ENCODE peak calls at places on chromosomes 2 and 18, in ten cellular contexts. V, D, O, I, S, U, E, P, Q and R are unnamed samples.

GRCh38 chr2:191003405-191004309 is 10.3 kb downstream of the STAT1 start:
- DNase-seq in V (no peak), D (no peak), O (no peak), I (no peak), S (no peak), U (no peak), E (no peak), P (no peak), Q (no peak), R (no peak)

GRCh38 chr2:203126971-203127370 is 111.8 kb upstream of the CYP20A1 start:
- DNase-seq in V (no peak), D (no peak), O (no peak), I (no peak), S (no peak), U (no peak), E (no peak), P (no peak), Q (no peak), R (no peak)

GRCh38 chr18:79930020-79930642 is 21.3 kb downstream of the SLC66A2 start:
- DNase-seq in V (no peak), D (no peak), O (no peak), I (no peak), S (no peak), U (no peak), E (no peak), P (no peak), Q (no peak), R (no peak)

GRCh38 chr2:184646177-184646576 is 47.8 kb downstream of the ZNF804A start:
- DNase-seq in V (no peak), D (no peak), O (no peak), I (no peak), S (peak), U (no peak), E (no peak), P (no peak), Q (no peak), R (no peak)

GRCh38 chr2:201768918-201769317 is 11.8 kb downstream of the ALS2 start:
- DNase-seq in V (no peak), D (no peak), O (no peak), I (no peak), S (peak), U (no peak), E (no peak), P (no peak), Q (no peak), R (no peak)

GRCh38 chr2:194915485-194915884 is 741.5 kb upstream of the SLC39A10 start:
- DNase-seq in V (no peak), D (no peak), O (no peak), I (no peak), S (no peak), U (no peak), E (no peak), P (no peak), Q (no peak), R (no peak)

GRCh38 chr18:37393221-37393828 is 172.3 kb downstream of the CELF4 start:
- DNase-seq in V (no peak), D (no peak), O (no peak), I (no peak), S (no peak), U (no peak), E (no peak), P (peak), Q (no peak), R (no peak)

GRCh38 chr2:120564213-120565094 is 171.2 kb upstream of the GLI2 start:
- DNase-seq in V (no peak), D (no peak), O (no peak), I (no peak), S (no peak), U (no peak), E (peak), P (peak), Q (no peak), R (no peak)

GRCh38 chr18:55539240-55539639 is 48.8 kb downstream of the TCF4 start:
- DNase-seq in V (no peak), D (no peak), O (no peak), I (no peak), S (no peak), U (no peak), E (no peak), P (no peak), Q (no peak), R (no peak)

GRCh38 chr18:57743008-57743407 is 60.1 kb downstream of the ATP8B1 start:
- DNase-seq in V (no peak), D (no peak), O (no peak), I (no peak), S (peak), U (no peak), E (no peak), P (no peak), Q (no peak), R (no peak)

GRCh38 chr2:200039847-200040246 is 84.5 kb downstream of the MAIP1 start:
- DNase-seq in V (no peak), D (no peak), O (no peak), I (no peak), S (peak), U (no peak), E (no peak), P (no peak), Q (no peak), R (no peak)

GRCh38 chr2:45458909-45459563 is 152.0 kb downstream of the SRBD1 start:
- DNase-seq in V (no peak), D (peak), O (no peak), I (peak), S (peak), U (no peak), E (peak), P (peak), Q (peak), R (peak)

GRCh38 chr2:20702563-20702962 is 35.6 kb downstream of the GDF7 start:
- DNase-seq in V (no peak), D (no peak), O (no peak), I (no peak), S (no peak), U (no peak), E (no peak), P (no peak), Q (no peak), R (no peak)

DNA sequence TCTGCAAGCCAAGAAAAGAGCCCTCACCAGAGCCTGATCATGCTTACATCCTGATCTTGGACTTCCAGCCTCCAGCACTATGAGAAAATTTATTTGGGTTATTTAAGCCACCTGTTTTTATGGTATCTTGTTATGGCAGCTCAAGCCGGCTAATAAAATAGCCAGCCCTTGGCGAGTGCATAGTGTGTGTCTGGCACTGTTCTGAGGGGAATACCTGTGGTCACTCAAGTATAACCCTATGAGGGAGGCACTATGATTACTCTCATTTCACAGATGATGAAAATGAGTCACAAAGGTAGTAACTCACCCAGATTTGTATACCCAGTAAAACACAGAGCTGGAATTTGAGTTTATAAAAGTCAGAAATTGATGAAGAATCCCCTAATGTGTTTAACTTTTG is 556.9 kb upstream of the SETBP1 start:
- DNase-seq in V (no peak), D (no peak), O (no peak), I (no peak), S (no peak), U (no peak), E (no peak), P (no peak), Q (no peak), R (no peak)
- H3K4me3 ChIP-seq in V (no peak), D (no peak), O (no peak), I (no peak), S (no peak), U (no peak), E (no peak), P (no peak), Q (no peak), R (no peak)

GRCh38 chr18:13811993-13812392 is 12.0 kb upstream of the MC5R start:
- DNase-seq in V (no peak), D (no peak), O (no peak), I (no peak), S (no peak), U (no peak), E (peak), P (peak), Q (peak), R (no peak)
- TF ChIP-seq CTCF in V (no peak), D (no peak), O (no peak), I (no peak), S (peak), U (no peak), E (peak), P (peak), Q (no peak), R (no peak)

GRCh38 chr2:39377226-39377939 is 59.7 kb downstream of the MAP4K3 start:
- DNase-seq in V (no peak), D (no peak), O (no peak), I (no peak), S (no peak), U (no peak), E (no peak), P (no peak), Q (peak), R (no peak)

GRCh38 chr2:39378968-39379367 is 58.1 kb downstream of the MAP4K3 start:
- DNase-seq in V (no peak), D (no peak), O (no peak), I (no peak), S (no peak), U (no peak), E (no peak), P (no peak), Q (no peak), R (no peak)

GRCh38 chr2:39381653-39382052 is 55.4 kb downstream of the MAP4K3 start:
- DNase-seq in V (no peak), D (no peak), O (no peak), I (no peak), S (no peak), U (no peak), E (no peak), P (peak), Q (peak), R (no peak)

GRCh38 chr2:39380525-39381150 is 56.4 kb downstream of the MAP4K3 start:
- DNase-seq in V (no peak), D (no peak), O (no peak), I (no peak), S (no peak), U (no peak), E (no peak), P (no peak), Q (no peak), R (no peak)

GRCh38 chr2:39379643-39380524 is 57.2 kb downstream of the MAP4K3 start:
- DNase-seq in V (no peak), D (peak), O (no peak), I (no peak), S (peak), U (no peak), E (peak), P (no peak), Q (peak), R (peak)
- H3K27ac ChIP-seq in V (peak), D (no peak), O (peak), I (no peak), S (peak), U (peak), E (peak), P (no peak), Q (peak), R (peak)

GRCh38 chr2:79155826-79156476 is 3.6 kb downstream of the REG3A start:
- DNase-seq in V (no peak), D (no peak), O (no peak), I (no peak), S (no peak), U (no peak), E (no peak), P (no peak), Q (no peak), R (no peak)
- H3K4me3 ChIP-seq in V (no peak), D (no peak), O (no peak), I (no peak), S (no peak), U (no peak), E (no peak), P (no peak), Q (no peak), R (no peak)

GRCh38 chr2:64750817-64751285 is 97.1 kb upstream of the SERTAD2 start:
- DNase-seq in V (peak), D (peak), O (peak), I (peak), S (peak), U (peak), E (peak), P (peak), Q (peak), R (peak)
- TF ChIP-seq CTCF in V (no peak), D (no peak), O (no peak), I (no peak), S (no peak), U (peak), E (no peak), P (no peak), Q (no peak), R (no peak)

GRCh38 chr2:24971300-24971549 is 530 bp downstream of the DNAJC27 start:
- DNase-seq in V (no peak), D (no peak), O (no peak), I (peak), S (no peak), U (no peak), E (no peak), P (no peak), Q (no peak), R (no peak)

GRCh38 chr2:24971550-24972314 is at the start of gene DNAJC27:
- DNase-seq in V (peak), D (peak), O (peak), I (peak), S (peak), U (peak), E (peak), P (peak), Q (peak), R (peak)

GRCh38 chr2:24970483-24971299 is 1.1 kb downstream of the DNAJC27 start:
- DNase-seq in V (no peak), D (no peak), O (no peak), I (no peak), S (peak), U (no peak), E (peak), P (no peak), Q (no peak), R (no peak)

GRCh38 chr2:24972315-24972958 is 682 bp upstream of the DNAJC27 start:
- DNase-seq in V (no peak), D (peak), O (peak), I (no peak), S (peak), U (peak), E (peak), P (peak), Q (peak), R (no peak)

DNA sequence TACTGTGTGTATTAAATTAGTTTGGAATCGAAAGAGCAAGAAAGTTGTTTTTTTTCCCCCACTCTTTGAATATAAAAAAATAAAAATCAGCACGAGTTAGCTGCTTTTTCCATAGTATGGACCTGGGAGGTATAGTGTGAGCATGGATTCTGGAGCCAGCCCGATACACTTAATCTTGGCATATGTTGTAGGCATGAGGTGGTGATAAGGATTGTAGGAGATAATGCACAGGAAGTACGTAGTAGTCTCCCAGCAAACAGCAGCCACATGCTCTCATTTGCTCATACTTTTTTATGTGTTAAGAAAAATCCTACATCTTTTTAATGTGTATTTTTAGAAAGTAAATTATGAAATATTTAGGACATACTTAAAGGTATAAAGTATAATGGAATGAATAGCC is 2.1 kb upstream of the DNAJC27 start:
- DNase-seq in V (no peak), D (no peak), O (no peak), I (no peak), S (no peak), U (no peak), E (no peak), P (no peak), Q (peak), R (no peak)
- H3K27ac ChIP-seq in V (no peak), D (no peak), O (no peak), I (no peak), S (no peak), U (peak), E (no peak), P (no peak), Q (no peak), R (peak)

GRCh38 chr2:129464631-129465030 is 514.8 kb upstream of the RAB6C start:
- DNase-seq in V (no peak), D (no peak), O (no peak), I (no peak), S (no peak), U (no peak), E (no peak), P (no peak), Q (no peak), R (no peak)
- H3K4me3 ChIP-seq in V (no peak), D (no peak), O (no peak), I (no peak), S (no peak), U (no peak), E (no peak), P (no peak), Q (no peak), R (no peak)